ENCODE peak calls at places on chromosomes 11 and 22, in six cellular contexts. Q is IMR-90, N is bronchial epithelial cell, U is uterus, J is PC-3, F is heart right ventricle. E is an unnamed sample. For H3K27me3, the result is how much of the 10 kb centered on the place peaks cover.

GRCh38 chr22:29156507-29156906 is 49.2 kb upstream of the EMID1 start:
- DNase-seq in U (no peak), N (no peak), F (no peak), J (no peak), Q (peak), E (no peak)

GRCh38 chr11:119316017-119316728 is 757 bp downstream of the MCAM start:
- DNase-seq in J (peak), U (peak), Q (no peak), N (no peak), F (peak), E (peak)

GRCh38 chr22:40498454-40499186 is 128.2 kb downstream of the SGSM3 start:
- DNase-seq in F (no peak), Q (peak), N (peak), U (no peak), J (peak), E (no peak)

GRCh38 chr11:57427692-57428082 is 766 bp upstream of the SLC43A3 start:
- DNase-seq in F (peak), J (no peak), U (peak), Q (peak), N (peak), E (peak)

GRCh38 chr22:35476341-35476740 is 64.3 kb upstream of the RASD2 start:
- DNase-seq in F (no peak), N (peak), Q (no peak), J (no peak), U (no peak), E (no peak)

GRCh38 chr22:35587447-35587870 is 29.7 kb downstream of the MB start:
- DNase-seq in Q (no peak), J (peak), F (peak), U (no peak), N (no peak), E (no peak)

GRCh38 chr11:102177974-102178631 is 67.9 kb downstream of the YAP1 start:
- DNase-seq in N (peak), U (no peak), F (no peak), Q (peak), J (peak), E (no peak)

GRCh38 chr11:50164050-50164449 is 131.4 kb downstream of the OR4C45 start:
- DNase-seq in Q (no peak), U (no peak), F (no peak), N (no peak), J (no peak), E (no peak)

GRCh38 chr11:75162954-75163353 is 12.0 kb downstream of the SLCO2B1 start:
- DNase-seq in N (no peak), U (no peak), F (no peak), J (no peak), Q (no peak), E (no peak)

GRCh38 chr22:39039306-39040126 is 1.1 kb upstream of the APOBEC3F start:
- DNase-seq in Q (no peak), J (no peak), U (no peak), N (no peak), F (no peak), E (no peak)

GRCh38 chr11:104772806-104773241 is 125.4 kb downstream of the CASP12 start:
- DNase-seq in U (no peak), F (no peak), J (peak), N (peak), Q (peak), E (no peak)

GRCh38 chr11:20021212-20021611 is 139.1 kb downstream of the DBX1 start:
- DNase-seq in Q (no peak), U (no peak), F (no peak), J (peak), N (peak), E (no peak)

GRCh38 chr11:127618721-127619120 is 618.2 kb upstream of the KIRREL3 start:
- DNase-seq in F (no peak), U (no peak), J (no peak), N (no peak), Q (no peak), E (no peak)

GRCh38 chr11:6241316-6241715 is 2.4 kb downstream of the CNGA4 start:
- DNase-seq in Q (no peak), F (no peak), N (no peak), U (no peak), J (no peak), E (no peak)

GRCh38 chr22:30390974-30391691 is 3.9 kb upstream of the RNF215 start:
- DNase-seq in U (peak), N (peak), Q (peak), F (peak), J (peak), E (peak)

GRCh38 chr11:9663699-9664275 is at the start of gene SWAP70:
- DNase-seq in Q (peak), N (peak), J (peak), U (peak), F (peak), E (peak)

GRCh38 chr11:126039485-126040271 is 23.0 kb downstream of the CDON start:
- DNase-seq in N (peak), U (no peak), J (peak), F (no peak), Q (peak), E (no peak)

GRCh38 chr11:74680035-74680671 is 51.1 kb downstream of the CHRDL2 start:
- DNase-seq in N (no peak), J (no peak), U (no peak), F (no peak), Q (no peak), E (no peak)

GRCh38 chr11:86940122-86940777 is 14.9 kb downstream of the FZD4 start:
- DNase-seq in N (peak), U (peak), F (peak), J (peak), Q (peak), E (peak)

GRCh38 chr11:35066783-35067476 is 72.0 kb upstream of the CD44 start:
- DNase-seq in U (no peak), F (no peak), N (no peak), Q (no peak), J (no peak), E (no peak)

GRCh38 chr11:94885581-94885980 is 87.8 kb downstream of the CWC15 start:
- DNase-seq in F (no peak), Q (no peak), U (no peak), J (peak), N (no peak), E (no peak)

GRCh38 chr11:113474362-113475159 is 637 bp downstream of the DRD2 start:
- DNase-seq in Q (peak), U (peak), F (peak), J (peak), N (peak), E (no peak)

GRCh38 chr11:113476553-113476952 is 1.4 kb upstream of the DRD2 start:
- DNase-seq in Q (no peak), F (no peak), N (no peak), J (no peak), U (no peak), E (no peak)

GRCh38 chr11:113477321-113477720 is 2.1 kb upstream of the DRD2 start:
- DNase-seq in N (no peak), F (no peak), J (no peak), U (no peak), Q (no peak), E (no peak)

GRCh38 chr11:113473983-113474361 is 1.2 kb downstream of the DRD2 start:
- DNase-seq in U (no peak), N (no peak), J (no peak), Q (no peak), F (no peak), E (no peak)

DNA sequence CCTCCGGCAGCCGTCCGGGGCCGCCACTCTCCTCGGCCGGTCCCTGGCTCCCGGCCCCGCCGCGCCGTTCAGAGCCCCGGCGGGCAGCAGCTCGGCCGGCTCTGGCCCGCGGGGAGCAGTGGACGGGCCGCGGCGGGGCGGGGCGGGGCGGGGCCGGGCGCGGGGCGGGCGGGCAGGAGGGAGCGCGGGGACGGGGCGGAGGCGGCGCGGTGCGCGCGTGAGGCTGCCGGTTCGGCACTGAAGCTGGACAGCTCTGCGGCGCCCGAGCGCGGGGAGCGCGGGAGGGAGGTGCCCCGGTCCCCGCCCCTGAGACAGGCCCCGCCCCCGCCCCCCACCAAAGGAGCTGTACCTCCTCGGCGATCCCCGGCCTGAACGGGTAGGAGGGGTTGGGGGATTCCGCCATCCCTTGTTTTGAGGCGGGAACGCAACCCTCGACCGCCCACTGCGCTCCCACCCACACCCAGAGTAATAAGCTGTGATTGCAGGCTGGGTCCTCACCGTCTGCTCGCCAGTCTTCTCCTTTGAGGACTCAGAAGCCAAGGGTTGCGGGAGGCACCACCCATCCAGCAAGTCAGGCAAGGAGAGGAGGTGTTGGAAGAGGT is at the start of gene DRD2:
- DNase-seq in U (no peak), J (no peak), Q (no peak), N (no peak), F (no peak), E (no peak)
- H3K27me3 ChIP-seq in U (under half), J (half or more), Q (under half), N (under half), F (half or more), E (under half)

DNA sequence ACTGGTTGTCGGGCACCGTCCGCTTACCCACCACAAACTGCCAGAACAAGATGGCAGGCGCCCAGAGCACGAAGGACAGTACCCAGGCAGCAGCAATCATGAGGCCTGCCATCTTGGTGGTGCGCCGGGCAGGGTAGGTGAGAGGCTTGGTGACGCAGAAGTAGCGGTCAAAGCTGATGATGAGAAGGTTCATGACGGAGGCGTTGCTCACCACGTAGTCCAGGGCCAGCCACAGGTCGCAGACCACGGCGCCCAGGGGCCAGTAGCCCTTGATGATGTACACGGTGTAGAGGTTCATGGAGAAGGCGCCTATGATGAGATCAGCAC is 4.5 kb downstream of the MDK start:
- DNase-seq in N (no peak), J (no peak), U (no peak), F (no peak), Q (no peak), E (no peak)
- H3K27me3 ChIP-seq in N (under half), J (under half), U (under half), F (under half), Q (under half), E (under half)

GRCh38 chr11:118247041-118247440 is 5.1 kb downstream of the MPZL3 start:
- DNase-seq in U (no peak), Q (no peak), F (no peak), N (peak), J (peak), E (no peak)
- H3K27me3 ChIP-seq in U (under half), Q (under half), F (under half), N (under half), J (under half), E (under half)

DNA sequence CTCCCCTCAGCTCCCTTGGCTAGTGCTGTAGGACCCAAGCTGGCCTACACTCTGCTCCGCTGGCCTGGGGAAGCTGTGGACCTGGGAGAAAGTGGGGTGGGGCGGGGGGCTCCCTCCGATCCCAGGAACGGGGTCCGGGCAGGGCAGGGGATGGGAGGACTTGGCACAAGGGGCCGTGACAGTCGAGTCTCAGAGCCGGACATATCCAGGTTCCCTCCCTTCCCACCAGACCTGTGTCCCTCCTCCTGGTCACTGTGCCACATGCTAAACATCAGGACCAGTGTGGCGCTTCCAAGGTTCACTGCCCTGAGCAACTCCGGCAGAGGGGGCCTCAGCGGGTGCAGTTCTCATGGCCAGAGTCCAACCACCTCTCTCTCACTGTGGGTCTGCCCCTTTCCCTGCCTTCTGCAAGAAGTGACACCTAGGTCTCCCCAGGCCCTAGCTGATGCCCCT is 2.0 kb downstream of the DUSP8 start:
- DNase-seq in U (no peak), N (no peak), Q (no peak), J (no peak), F (no peak), E (no peak)
- H3K27me3 ChIP-seq in U (under half), N (under half), Q (under half), J (under half), F (under half), E (under half)

DNA sequence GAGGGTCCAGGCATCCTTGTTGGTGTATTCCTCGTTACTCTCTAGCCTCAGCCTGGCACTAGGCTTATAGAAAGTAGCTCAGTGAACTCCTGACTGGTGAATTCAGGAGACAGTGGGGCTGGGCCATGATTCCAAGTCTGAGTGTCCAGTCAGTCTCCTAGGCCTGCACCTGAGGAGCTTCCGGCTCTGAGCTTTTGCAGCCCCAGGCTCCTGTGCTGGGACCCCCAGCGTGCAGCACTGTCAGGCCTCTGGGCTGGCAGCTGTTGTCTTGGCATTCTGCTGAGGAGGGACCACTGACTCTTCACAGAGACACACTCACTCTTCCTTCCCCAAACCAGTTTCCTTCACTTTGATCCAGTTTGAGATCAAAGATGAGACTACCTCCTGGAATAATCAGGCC is 82.4 kb downstream of the CTTN start:
- DNase-seq in N (no peak), Q (no peak), F (no peak), J (no peak), U (no peak), E (no peak)
- H3K27me3 ChIP-seq in N (under half), Q (under half), F (under half), J (under half), U (under half), E (under half)

DNA sequence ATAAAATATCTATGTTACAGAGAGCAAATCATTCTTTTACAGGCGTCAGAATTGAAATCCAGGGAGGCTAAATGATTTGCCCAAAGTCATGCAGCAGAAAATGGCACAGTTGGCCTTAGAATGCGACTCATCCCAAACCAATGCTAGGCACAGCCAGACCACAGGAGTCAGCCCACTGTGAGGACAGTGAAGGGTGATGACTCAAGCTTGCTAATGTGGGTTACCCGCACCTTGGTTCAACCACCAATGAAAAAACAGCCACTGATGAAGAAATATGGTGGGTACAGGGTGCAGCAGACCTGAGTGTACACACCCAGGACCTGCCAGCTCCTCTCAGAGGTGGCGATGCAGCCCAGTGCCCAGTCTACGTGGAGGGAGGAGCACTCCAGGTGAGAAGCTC is 89.7 kb downstream of the ZC3H12C start:
- DNase-seq in N (peak), Q (peak), U (no peak), J (peak), F (no peak), E (no peak)
- H3K27me3 ChIP-seq in N (under half), Q (under half), U (under half), J (under half), F (under half), E (under half)

E was measured in ascending aorta.